ENCODE peak calls at places on chromosomes 1 and 21, in eight cellular contexts. F, Z, C, T, H, W, L and U are unnamed samples.

GRCh38 chr1:19432943-19433609 is 52.3 kb downstream of the CAPZB start:
- DNase-seq in F (peak), Z (no peak), C (no peak), T (no peak), H (no peak), W (no peak), L (no peak), U (no peak)

GRCh38 chr1:223109581-223110026 is 33.4 kb downstream of the TLR5 start:
- DNase-seq in F (peak), Z (no peak), C (no peak), T (no peak), H (no peak), W (no peak), L (peak), U (no peak)

GRCh38 chr1:28790384-28791035 is 21.5 kb upstream of the OPRD1 start:
- DNase-seq in F (no peak), Z (no peak), C (no peak), T (no peak), H (no peak), W (no peak), L (no peak), U (no peak)

GRCh38 chr21:34313116-34313515 is 50.7 kb upstream of the KCNE2 start:
- DNase-seq in F (no peak), Z (peak), C (no peak), T (no peak), H (no peak), W (no peak), L (no peak), U (no peak)

GRCh38 chr1:179107706-179108629 is 26.1 kb downstream of the TOR3A start:
- DNase-seq in F (no peak), Z (no peak), C (no peak), T (no peak), H (no peak), W (no peak), L (no peak), U (no peak)

GRCh38 chr1:54997711-54997986 is 1.1 kb upstream of the BSND start:
- DNase-seq in F (no peak), Z (no peak), C (no peak), T (no peak), H (no peak), W (no peak), L (no peak), U (no peak)

GRCh38 chr1:24381256-24381655 is 32.3 kb downstream of the STPG1 start:
- DNase-seq in F (no peak), Z (no peak), C (no peak), T (no peak), H (no peak), W (no peak), L (no peak), U (no peak)

GRCh38 chr21:36964832-36965719 is 1.4 kb downstream of the HLCS start:
- DNase-seq in F (no peak), Z (no peak), C (no peak), T (no peak), H (no peak), W (no peak), L (no peak), U (no peak)

GRCh38 chr1:234848972-234849641 is 239.1 kb upstream of the IRF2BP2 start:
- DNase-seq in F (no peak), Z (peak), C (peak), T (no peak), H (no peak), W (peak), L (no peak), U (no peak)

GRCh38 chr1:179937668-179938259 is 16.8 kb upstream of the CEP350 start:
- DNase-seq in F (no peak), Z (no peak), C (no peak), T (no peak), H (no peak), W (no peak), L (no peak), U (no peak)